ENCODE peak calls at places on chromosomes 13 and 19, in nine cellular contexts. S, L, D, T, Z, H, R, A and Q are unnamed samples.

GRCh38 chr19:39472746-39473442 is 7.7 kb upstream of the TIMM50 start:
- DNase-seq in S (no peak), L (no peak), A (no peak), H (no peak), D (no peak), T (no peak), R (no peak), Z (no peak), Q (no peak)

GRCh38 chr19:50968709-50969412 is 530 bp downstream of the KLK6 start:
- DNase-seq in R (no peak), H (no peak), S (no peak), A (no peak), D (no peak), Z (no peak), T (no peak), L (no peak), Q (peak)

GRCh38 chr19:15550273-15550672 is 41.9 kb downstream of the CYP4F22 start:
- DNase-seq in R (no peak), Z (no peak), L (no peak), A (no peak), D (no peak), T (no peak), H (no peak), S (no peak), Q (no peak)

GRCh38 chr19:48806818-48807589 is 3.8 kb downstream of the BCAT2 start:
- DNase-seq in D (no peak), A (no peak), H (peak), S (no peak), L (no peak), Z (no peak), T (no peak), R (peak), Q (peak)

GRCh38 chr13:98866882-98867281 is 111.0 kb downstream of the DOCK9 start:
- DNase-seq in L (no peak), Z (no peak), S (no peak), T (no peak), D (no peak), H (no peak), A (no peak), R (no peak), Q (no peak)

GRCh38 chr13:98575009-98575866 is 1.7 kb downstream of the STK24 start:
- DNase-seq in D (no peak), A (no peak), S (no peak), T (no peak), L (no peak), H (no peak), R (no peak), Z (no peak), Q (no peak)

GRCh38 chr19:45638930-45639729 is at the start of gene EML2:
- DNase-seq in S (no peak), H (no peak), T (no peak), L (peak), D (no peak), Z (peak), A (peak), R (no peak), Q (no peak)

GRCh38 chr13:101415358-101416174 is 742 bp downstream of the NALCN start:
- DNase-seq in Z (peak), S (no peak), D (no peak), A (no peak), T (no peak), H (no peak), L (no peak), R (peak), Q (peak)

GRCh38 chr19:27689734-27690241 is 1523.2 kb downstream of the UQCRFS1 start:
- DNase-seq in Z (no peak), A (no peak), T (no peak), R (no peak), S (no peak), D (no peak), L (no peak), H (no peak), Q (no peak)

GRCh38 chr13:26487781-26488180 is 69.7 kb upstream of the WASF3 start:
- DNase-seq in R (no peak), L (no peak), H (no peak), D (no peak), S (no peak), A (no peak), Z (no peak), T (no peak), Q (no peak)

GRCh38 chr19:51111606-51112005 is 3.4 kb upstream of the CTU1 start:
- DNase-seq in D (no peak), Z (no peak), T (no peak), S (no peak), H (no peak), R (no peak), A (no peak), L (no peak), Q (no peak)

GRCh38 chr19:29623726-29624488 is 17.8 kb downstream of the POP4 start:
- DNase-seq in H (no peak), T (no peak), S (no peak), A (no peak), L (no peak), Z (no peak), R (no peak), D (no peak), Q (no peak)

GRCh38 chr13:98143601-98144500 is 957 bp downstream of the FARP1 start:
- DNase-seq in H (peak), A (no peak), T (no peak), S (peak), D (no peak), Z (peak), R (no peak), L (no peak), Q (no peak)

GRCh38 chr19:19445288-19445687 is 39.8 kb downstream of the GATAD2A start:
- DNase-seq in T (no peak), L (no peak), S (no peak), Z (no peak), R (no peak), A (no peak), D (no peak), H (no peak), Q (no peak)

GRCh38 chr19:40381321-40381720 is 8.7 kb downstream of the HIPK4 start:
- DNase-seq in Z (no peak), A (no peak), D (no peak), R (no peak), L (no peak), H (no peak), S (no peak), T (no peak), Q (no peak)

GRCh38 chr19:12996542-12997094 is 1.3 kb downstream of the NFIX start:
- DNase-seq in S (no peak), L (no peak), R (peak), A (no peak), T (no peak), D (no peak), Z (no peak), H (peak), Q (no peak)

GRCh38 chr19:45817725-45818301 is 2.7 kb upstream of the RSPH6A start:
- DNase-seq in Z (no peak), S (no peak), R (no peak), T (no peak), L (no peak), A (no peak), D (no peak), H (no peak), Q (no peak)

GRCh38 chr13:110363009-110363408 is 55.9 kb downstream of the COL4A2 start:
- DNase-seq in D (no peak), T (no peak), S (no peak), A (no peak), Z (no peak), L (no peak), R (no peak), H (no peak), Q (no peak)

GRCh38 chr19:48681127-48681470 is 8.3 kb upstream of the NTN5 start:
- DNase-seq in D (no peak), T (no peak), H (peak), A (no peak), R (no peak), Z (no peak), S (no peak), L (no peak), Q (peak)

GRCh38 chr19:55079400-55080038 is 3.9 kb downstream of the EPS8L1 start:
- DNase-seq in Z (no peak), A (no peak), S (no peak), T (no peak), D (no peak), H (no peak), R (no peak), L (no peak), Q (no peak)

GRCh38 chr19:19426799-19427198 is 21.3 kb downstream of the GATAD2A start:
- DNase-seq in S (no peak), T (no peak), Z (no peak), A (no peak), D (no peak), R (no peak), H (no peak), L (no peak), Q (no peak)

GRCh38 chr19:38321646-38322323 is 2.1 kb downstream of the KCNK6 start:
- DNase-seq in Z (no peak), D (no peak), H (peak), A (no peak), T (no peak), R (no peak), L (no peak), S (peak), Q (no peak)

GRCh38 chr13:25037057-25037813 is 58.7 kb upstream of the PABPC3 start:
- DNase-seq in R (peak), H (peak), L (peak), A (peak), S (no peak), T (peak), Z (no peak), D (peak), Q (peak)

GRCh38 chr13:44181938-44182337 is 191.7 kb upstream of the SERP2 start:
- DNase-seq in H (no peak), R (no peak), L (no peak), Z (no peak), T (no peak), S (no peak), A (no peak), D (no peak), Q (no peak)

GRCh38 chr19:39355253-39355652 is 13.0 kb downstream of the SAMD4B start:
- DNase-seq in R (no peak), H (no peak), Z (no peak), A (no peak), T (no peak), L (no peak), D (no peak), S (no peak), Q (peak)

GRCh38 chr13:28684257-28684656 is 25.3 kb downstream of the POMP start:
- DNase-seq in H (no peak), R (no peak), Z (no peak), D (no peak), T (no peak), L (no peak), S (no peak), A (no peak), Q (no peak)

GRCh38 chr13:20231839-20232555 is at the start of gene GJB6:
- DNase-seq in T (no peak), R (no peak), Z (no peak), S (no peak), A (no peak), H (no peak), D (no peak), L (peak), Q (no peak)

GRCh38 chr13:28329395-28330158 is 165.4 kb downstream of the FLT1 start:
- DNase-seq in R (peak), A (no peak), T (peak), S (peak), L (no peak), D (no peak), Z (no peak), H (peak), Q (no peak)

GRCh38 chr19:46753420-46754155 is 7.3 kb upstream of the STRN4 start:
- DNase-seq in T (no peak), A (peak), Z (peak), D (peak), S (peak), L (peak), R (no peak), H (no peak), Q (no peak)

GRCh38 chr19:51599084-51599483 is 28.0 kb downstream of the ZNF175 start:
- DNase-seq in L (no peak), A (no peak), H (no peak), S (no peak), T (no peak), D (no peak), Z (no peak), R (no peak), Q (no peak)

GRCh38 chr13:104586010-104586746 is 1520.0 kb upstream of the SLC10A2 start:
- DNase-seq in T (no peak), L (no peak), S (no peak), H (peak), D (no peak), A (no peak), R (no peak), Z (no peak), Q (no peak)